ENCODE peak calls at places on chromosomes 4 and X, in nine cellular contexts. J is heart right ventricle, V is lung, K is astrocyte of the spinal cord, D is lower lobe of right lung, R is K562, N is AG09309, U is cardiac muscle cell, T is HFF-Myc. Q is an unnamed sample.

GRCh38 chr4:40334591-40335507 is at the start of gene CHRNA9:
- DNase-seq in D (no peak), R (no peak), T (no peak), N (no peak), K (no peak), U (no peak), V (no peak), J (no peak), Q (peak)

GRCh38 chrX:135373357-135373756 is 48.4 kb upstream of the SMIM10L2A start:
- DNase-seq in D (no peak), R (no peak), T (no peak), N (no peak), U (no peak), J (no peak), K (no peak), V (no peak), Q (no peak)

GRCh38 chrX:64176876-64177275 is 28.6 kb downstream of the AMER1 start:
- DNase-seq in N (no peak), U (no peak), J (no peak), V (no peak), D (no peak), T (no peak), K (no peak), R (no peak), Q (no peak)

GRCh38 chr4:70927502-70928139 is 25.5 kb downstream of the MOB1B start:
- DNase-seq in T (no peak), N (no peak), V (no peak), J (no peak), U (no peak), K (no peak), R (no peak), D (no peak), Q (no peak)

GRCh38 chr4:13328591-13328990 is 155.5 kb downstream of the RAB28 start:
- DNase-seq in N (no peak), J (no peak), D (no peak), K (no peak), U (no peak), V (no peak), R (no peak), T (no peak), Q (no peak)

GRCh38 chr4:6069845-6070709 is 51.8 kb upstream of the C4orf50 start:
- DNase-seq in U (no peak), K (no peak), R (no peak), N (no peak), J (no peak), V (no peak), D (peak), T (no peak), Q (no peak)

GRCh38 chr4:157459789-157460188 is 239.3 kb downstream of the GRIA2 start:
- DNase-seq in K (no peak), U (no peak), N (no peak), J (no peak), R (no peak), D (no peak), T (no peak), V (no peak), Q (peak)

GRCh38 chr4:2936773-2937145 is 26.4 kb downstream of the NOP14 start:
- DNase-seq in V (no peak), T (no peak), K (peak), R (no peak), N (no peak), U (peak), D (no peak), J (no peak), Q (peak)

GRCh38 chrX:13387656-13388421 is 68.0 kb upstream of the ATXN3L start:
- DNase-seq in K (no peak), U (no peak), J (no peak), R (no peak), N (no peak), T (no peak), D (no peak), V (no peak), Q (no peak)

GRCh38 chrX:151176351-151176750 is at the start of gene GPR50:
- DNase-seq in V (no peak), R (no peak), T (no peak), U (no peak), J (no peak), N (no peak), K (no peak), D (no peak), Q (no peak)

GRCh38 chrX:67692246-67692645 is 148.4 kb downstream of the AR start:
- DNase-seq in D (no peak), N (peak), T (peak), U (peak), V (no peak), J (no peak), R (no peak), K (peak), Q (no peak)

GRCh38 chrX:135585153-135585552 is 64.7 kb downstream of the INTS6L start:
- DNase-seq in N (no peak), D (no peak), U (no peak), K (no peak), V (no peak), T (no peak), R (no peak), J (no peak), Q (no peak)

GRCh38 chrX:102546818-102547493 is 30.4 kb upstream of the TMSB15A start:
- DNase-seq in J (no peak), R (no peak), D (no peak), T (no peak), U (no peak), K (no peak), V (no peak), N (no peak), Q (no peak)

GRCh38 chrX:3263681-3264126 is 82.7 kb downstream of the MXRA5 start:
- DNase-seq in D (no peak), U (no peak), K (no peak), V (no peak), N (no peak), R (no peak), J (no peak), T (no peak), Q (no peak)

GRCh38 chr4:40550900-40551546 is 78.6 kb downstream of the RBM47 start:
- DNase-seq in D (no peak), U (peak), V (peak), N (no peak), J (no peak), R (peak), T (no peak), K (peak), Q (peak)

GRCh38 chrX:13716905-13717304 is 17.5 kb downstream of the TRAPPC2 start:
- DNase-seq in N (no peak), D (no peak), T (no peak), J (no peak), U (no peak), R (no peak), K (no peak), V (no peak), Q (no peak)

GRCh38 chrX:75522565-75523411 is at the start of gene ZDHHC15:
- DNase-seq in J (peak), K (peak), R (no peak), U (peak), V (peak), N (no peak), D (peak), T (no peak), Q (no peak)

GRCh38 chr4:151199496-151200190 is 77.3 kb upstream of the PRSS48 start:
- DNase-seq in U (no peak), T (no peak), K (no peak), R (no peak), V (no peak), D (no peak), J (peak), N (no peak), Q (no peak)

GRCh38 chrX:47854474-47854873 is 17.8 kb downstream of the ZNF81 start:
- DNase-seq in U (peak), V (no peak), R (no peak), K (peak), N (no peak), J (peak), D (peak), T (no peak), Q (peak)

GRCh38 chr4:106329027-106329618 is 12.8 kb downstream of the AIMP1 start:
- DNase-seq in T (no peak), K (peak), N (no peak), V (no peak), R (peak), D (no peak), U (peak), J (no peak), Q (no peak)

GRCh38 chr4:98467627-98468072 is 190.8 kb downstream of the TSPAN5 start:
- DNase-seq in U (peak), R (peak), D (peak), V (peak), N (peak), K (peak), T (peak), J (peak), Q (peak)

GRCh38 chr4:40164459-40164858 is 32.4 kb upstream of the RHOH start:
- DNase-seq in D (no peak), J (no peak), T (no peak), U (no peak), R (no peak), K (no peak), V (no peak), N (no peak), Q (peak)

GRCh38 chrX:136397001-136397400 is 90.7 kb upstream of the BRS3 start:
- DNase-seq in D (no peak), J (no peak), V (no peak), T (no peak), N (no peak), K (no peak), U (no peak), R (no peak), Q (no peak)

GRCh38 chrX:34140816-34141215 is 8.7 kb upstream of the FAM47A start:
- DNase-seq in D (no peak), V (no peak), R (no peak), T (no peak), K (no peak), N (no peak), J (no peak), U (no peak), Q (no peak)

GRCh38 chr4:19010766-19011165 is 989.2 kb upstream of the LCORL start:
- DNase-seq in T (no peak), D (no peak), U (no peak), N (no peak), J (no peak), R (no peak), K (no peak), V (no peak), Q (no peak)

GRCh38 chrX:120205816-120206753 is 44.5 kb upstream of the ZBTB33 start:
- DNase-seq in V (no peak), R (no peak), U (no peak), T (no peak), K (no peak), J (no peak), D (no peak), N (no peak), Q (no peak)

GRCh38 chr4:38125816-38126215 is 165.6 kb downstream of the PTTG2 start:
- DNase-seq in K (no peak), N (no peak), U (no peak), J (no peak), V (no peak), R (no peak), T (no peak), D (no peak), Q (no peak)

GRCh38 chr4:83109480-83110221 is 4.9 kb downstream of the PLAC8 start:
- DNase-seq in T (no peak), V (no peak), K (peak), R (no peak), U (peak), D (peak), J (no peak), N (no peak), Q (peak)

GRCh38 chrX:7351946-7352345 is 204.0 kb upstream of the PUDP start:
- DNase-seq in V (no peak), K (peak), J (no peak), T (no peak), N (no peak), U (no peak), D (no peak), R (no peak), Q (no peak)

GRCh38 chrX:121254336-121254735 is 206.9 kb downstream of the GLUD2 start:
- DNase-seq in J (no peak), K (no peak), U (peak), N (no peak), T (no peak), D (no peak), V (no peak), R (no peak), Q (no peak)

GRCh38 chr4:90318208-90318607 is 191.0 kb downstream of the CCSER1 start:
- DNase-seq in N (peak), T (peak), K (peak), V (no peak), J (no peak), R (no peak), U (peak), D (no peak), Q (no peak)

GRCh38 chrX:7941390-7942042 is 14.3 kb upstream of the PNPLA4 start:
- DNase-seq in J (no peak), R (no peak), K (peak), N (no peak), U (peak), V (no peak), T (peak), D (no peak), Q (peak)

DNA sequence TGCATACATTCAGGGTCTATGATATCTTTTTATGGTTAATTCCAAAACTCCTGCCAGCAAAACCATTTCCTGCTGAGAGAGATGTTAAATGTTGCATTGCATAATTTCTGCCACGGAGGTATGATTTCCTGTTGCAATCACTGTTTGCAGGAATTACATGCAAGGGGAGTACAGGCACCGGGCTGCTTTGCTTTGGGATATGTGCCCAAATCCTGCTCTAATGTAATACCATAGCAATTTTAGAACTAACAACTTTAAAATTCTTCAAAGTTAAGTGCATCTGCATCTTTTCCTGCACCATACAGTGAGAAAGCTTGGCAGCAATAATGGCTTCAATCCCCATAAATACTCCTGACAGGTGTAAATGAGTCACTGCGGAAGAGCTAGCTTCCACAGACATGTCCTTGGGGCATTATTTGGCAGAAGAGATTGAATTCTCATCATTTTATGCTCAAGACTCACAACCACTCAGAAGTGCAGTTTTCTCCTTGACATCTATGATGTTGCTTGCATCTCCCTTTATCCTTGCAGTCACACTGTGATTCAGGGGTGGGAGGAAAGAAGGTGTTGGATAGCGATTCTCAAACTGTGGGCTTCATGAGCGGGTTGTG is 29.6 kb downstream of the TRIM2 start:
- DNase-seq in N (peak), T (peak), D (no peak), K (peak), R (no peak), J (no peak), V (peak), U (peak), Q (no peak)
- H3K4me3 ChIP-seq in N (no peak), T (no peak), D (no peak), K (no peak), R (no peak), J (no peak), V (no peak), U (no peak), Q (no peak)

DNA sequence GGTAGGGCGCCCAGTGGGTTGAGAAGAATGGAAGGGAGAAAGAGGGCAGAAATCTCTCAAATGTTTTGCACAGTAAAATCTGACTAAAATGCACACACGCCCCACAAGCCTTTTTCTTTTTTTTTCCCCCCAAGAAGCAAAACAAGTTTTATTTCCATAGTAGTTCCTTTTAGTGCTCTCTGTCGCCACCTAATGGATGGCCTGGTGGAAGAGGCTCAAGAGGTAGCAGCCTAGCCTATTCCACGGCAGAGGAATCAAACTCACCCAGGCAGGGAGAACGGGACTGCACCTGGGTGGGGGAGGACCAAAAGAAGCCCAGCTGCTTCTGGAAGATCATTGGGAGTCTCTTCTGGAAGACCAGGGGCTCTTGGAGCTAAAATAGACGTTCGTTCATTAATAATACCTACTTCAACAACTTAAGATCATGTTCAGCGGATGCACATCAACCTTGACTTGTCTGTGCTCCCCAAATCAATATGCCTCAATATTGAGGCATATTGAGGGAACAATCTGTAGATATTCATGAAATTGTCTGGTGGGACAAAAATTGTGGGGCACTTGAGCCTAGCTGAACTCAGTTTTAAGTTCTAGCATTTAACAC is 31.6 kb upstream of the IRAK1 start:
- DNase-seq in U (peak), V (peak), D (peak), N (no peak), T (no peak), K (peak), J (peak), R (peak), Q (peak)
- TF ChIP-seq CTCF in U (peak), V (peak), D (peak), N (peak), T (peak), K (peak), J (peak), R (peak), Q (peak)

DNA sequence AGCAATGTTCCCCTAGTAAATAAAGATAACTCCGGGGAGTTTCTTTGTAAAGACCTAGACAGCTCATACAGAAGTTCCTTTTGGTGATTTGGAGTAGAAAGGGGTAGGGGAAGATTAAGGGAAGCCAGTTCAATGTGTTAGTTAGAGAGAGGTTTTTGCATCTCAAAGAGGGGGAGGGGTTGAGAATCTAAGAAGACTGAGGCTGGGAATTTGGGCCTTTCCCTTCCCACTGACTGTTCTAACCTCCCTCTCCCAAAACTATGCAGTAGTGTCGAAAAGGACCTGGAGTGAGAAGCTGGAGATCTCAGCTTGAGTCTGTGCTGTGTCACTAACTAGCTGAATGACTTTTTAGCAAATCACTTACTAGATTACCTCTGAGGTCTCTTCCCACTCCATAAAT is 55.7 kb upstream of the CCDC160 start:
- DNase-seq in J (no peak), N (no peak), T (no peak), V (no peak), R (no peak), U (no peak), D (no peak), K (no peak), Q (no peak)
- H3K4me3 ChIP-seq in J (no peak), N (no peak), T (no peak), V (no peak), R (no peak), U (no peak), D (no peak), K (no peak), Q (no peak)

DNA sequence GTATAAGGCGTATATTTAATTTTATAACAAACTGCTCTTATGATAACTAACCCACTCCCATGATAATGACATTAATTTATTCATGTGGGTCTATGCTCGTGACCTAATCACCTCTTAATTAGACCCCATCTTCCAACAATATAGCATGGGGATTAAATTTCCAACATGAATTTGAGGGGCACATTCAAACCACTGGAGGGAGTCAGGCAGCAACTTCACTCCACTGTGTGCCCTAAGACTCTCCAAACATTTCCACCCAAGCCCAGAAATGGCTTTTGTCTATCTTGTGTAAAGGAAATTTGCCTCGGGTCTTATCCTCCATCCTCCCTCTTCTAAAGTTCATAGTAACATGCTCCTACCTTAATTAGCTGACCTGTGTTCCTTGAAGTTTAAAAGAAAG is 616.1 kb upstream of the CPEB2 start:
- DNase-seq in K (no peak), T (no peak), R (no peak), N (no peak), J (no peak), V (no peak), D (no peak), U (no peak), Q (no peak)
- TF ChIP-seq CTCF in K (peak), T (no peak), R (no peak), N (no peak), J (no peak), V (no peak), D (no peak), U (no peak), Q (no peak)

GRCh38 chr4:140048419-140049022 is 105.5 kb downstream of the MAML3 start:
- DNase-seq in V (no peak), J (no peak), K (no peak), N (no peak), D (no peak), U (no peak), T (no peak), R (no peak), Q (no peak)
- H3K4me3 ChIP-seq in V (no peak), J (peak), K (peak), N (peak), D (peak), U (no peak), T (peak), R (no peak), Q (peak)

GRCh38 chr4:4311193-4311592 is 21.1 kb downstream of the ZBTB49 start:
- DNase-seq in U (no peak), V (no peak), J (no peak), T (no peak), N (no peak), D (no peak), R (no peak), K (no peak), Q (no peak)
- TF ChIP-seq CTCF in U (no peak), V (no peak), J (no peak), T (no peak), N (no peak), D (no peak), R (no peak), K (no peak), Q (no peak)

GRCh38 chr4:57633212-57633859 is 523.2 kb upstream of the IGFBP7 start:
- DNase-seq in R (no peak), N (no peak), T (no peak), V (no peak), J (no peak), D (no peak), U (no peak), K (no peak), Q (no peak)
- H3K4me3 ChIP-seq in R (no peak), N (no peak), T (no peak), V (no peak), J (no peak), D (no peak), U (no peak), K (no peak), Q (no peak)

GRCh38 chr4:36824682-36825081 is 419.9 kb upstream of the NWD2 start:
- DNase-seq in N (no peak), J (no peak), V (no peak), K (no peak), T (no peak), R (peak), U (no peak), D (no peak), Q (no peak)
- TF ChIP-seq CTCF in N (no peak), J (no peak), V (no peak), K (no peak), T (no peak), R (peak), U (no peak), D (no peak), Q (no peak)

Q was measured in WERI-Rb-1.